ENCODE peak calls at places on chromosomes 4 and X, in six cellular contexts. One of them, this sample, is unnamed.

GRCh38 chr4:15691346-15692140 is 9.9 kb downstream of the FAM200B start:
- DNase-seq in heart left ventricle: no peak
- DNase-seq in uterus: no peak
- DNase-seq in endothelial cell of umbilical vein: peak
- DNase-seq in ovary: no peak
- DNase-seq in right cardiac atrium: no peak
- DNase-seq in this sample: no peak

GRCh38 chrX:115030635-115031034 is 13.2 kb upstream of the IL13RA2 start:
- DNase-seq in heart left ventricle: peak
- DNase-seq in uterus: no peak
- DNase-seq in endothelial cell of umbilical vein: no peak
- DNase-seq in ovary: no peak
- DNase-seq in right cardiac atrium: no peak
- DNase-seq in this sample: no peak

GRCh38 chr4:83851261-83852084 is 315.6 kb downstream of the GPAT3 start:
- DNase-seq in heart left ventricle: no peak
- DNase-seq in uterus: no peak
- DNase-seq in endothelial cell of umbilical vein: no peak
- DNase-seq in ovary: no peak
- DNase-seq in right cardiac atrium: no peak
- DNase-seq in this sample: no peak

GRCh38 chr4:14431155-14432134 is 570.8 kb upstream of the CPEB2 start:
- DNase-seq in heart left ventricle: peak
- DNase-seq in uterus: no peak
- DNase-seq in endothelial cell of umbilical vein: no peak
- DNase-seq in ovary: no peak
- DNase-seq in right cardiac atrium: no peak
- DNase-seq in this sample: no peak

GRCh38 chrX:119410027-119410819 is 11.1 kb downstream of the SLC25A43 start:
- DNase-seq in heart left ventricle: no peak
- DNase-seq in uterus: peak
- DNase-seq in endothelial cell of umbilical vein: no peak
- DNase-seq in ovary: peak
- DNase-seq in right cardiac atrium: no peak
- DNase-seq in this sample: peak

GRCh38 chrX:13903405-13903804 is 86.5 kb upstream of the GPM6B start:
- DNase-seq in heart left ventricle: no peak
- DNase-seq in uterus: no peak
- DNase-seq in endothelial cell of umbilical vein: no peak
- DNase-seq in ovary: no peak
- DNase-seq in right cardiac atrium: no peak
- DNase-seq in this sample: no peak

GRCh38 chr4:6250235-6250983 is 19.2 kb upstream of the WFS1 start:
- DNase-seq in heart left ventricle: no peak
- DNase-seq in uterus: no peak
- DNase-seq in endothelial cell of umbilical vein: peak
- DNase-seq in ovary: no peak
- DNase-seq in right cardiac atrium: no peak
- DNase-seq in this sample: no peak

GRCh38 chrX:46326161-46326560 is 219.1 kb downstream of the ZNF674 start:
- DNase-seq in heart left ventricle: no peak
- DNase-seq in uterus: no peak
- DNase-seq in endothelial cell of umbilical vein: peak
- DNase-seq in ovary: no peak
- DNase-seq in right cardiac atrium: no peak
- DNase-seq in this sample: no peak

GRCh38 chr4:156638925-156639605 is 332.5 kb downstream of the PDGFC start:
- DNase-seq in heart left ventricle: no peak
- DNase-seq in uterus: no peak
- DNase-seq in endothelial cell of umbilical vein: no peak
- DNase-seq in ovary: no peak
- DNase-seq in right cardiac atrium: peak
- DNase-seq in this sample: no peak

GRCh38 chr4:168589154-168589553 is 92.3 kb downstream of the PALLD start:
- DNase-seq in heart left ventricle: no peak
- DNase-seq in uterus: peak
- DNase-seq in endothelial cell of umbilical vein: peak
- DNase-seq in ovary: no peak
- DNase-seq in right cardiac atrium: no peak
- DNase-seq in this sample: no peak

GRCh38 chr4:64911846-64912245 is 502.6 kb upstream of the TECRL start:
- DNase-seq in heart left ventricle: no peak
- DNase-seq in uterus: no peak
- DNase-seq in endothelial cell of umbilical vein: no peak
- DNase-seq in ovary: no peak
- DNase-seq in right cardiac atrium: no peak
- DNase-seq in this sample: no peak

GRCh38 chrX:135522132-135522530 is 1.7 kb downstream of the INTS6L start:
- DNase-seq in heart left ventricle: no peak
- DNase-seq in uterus: no peak
- DNase-seq in endothelial cell of umbilical vein: no peak
- DNase-seq in ovary: no peak
- DNase-seq in right cardiac atrium: no peak
- DNase-seq in this sample: no peak

GRCh38 chr4:41991916-41992767 is 1.8 kb downstream of the SLC30A9 start:
- DNase-seq in heart left ventricle: no peak
- DNase-seq in uterus: no peak
- DNase-seq in endothelial cell of umbilical vein: no peak
- DNase-seq in ovary: no peak
- DNase-seq in right cardiac atrium: no peak
- DNase-seq in this sample: no peak
- H3K4me3 ChIP-seq in heart left ventricle: no peak
- H3K4me3 ChIP-seq in uterus: no peak
- H3K4me3 ChIP-seq in endothelial cell of umbilical vein: no peak
- H3K4me3 ChIP-seq in ovary: no peak
- H3K4me3 ChIP-seq in right cardiac atrium: no peak
- H3K4me3 ChIP-seq in this sample: no peak

GRCh38 chrX:72128183-72128834 is 3.4 kb downstream of the RTL5 start:
- DNase-seq in heart left ventricle: no peak
- DNase-seq in uterus: no peak
- DNase-seq in endothelial cell of umbilical vein: no peak
- DNase-seq in ovary: no peak
- DNase-seq in right cardiac atrium: no peak
- DNase-seq in this sample: no peak
- H3K4me3 ChIP-seq in heart left ventricle: no peak
- H3K4me3 ChIP-seq in uterus: no peak
- H3K4me3 ChIP-seq in endothelial cell of umbilical vein: no peak
- H3K4me3 ChIP-seq in ovary: no peak
- H3K4me3 ChIP-seq in right cardiac atrium: no peak
- H3K4me3 ChIP-seq in this sample: no peak

GRCh38 chr4:27049101-27049829 is 188.6 kb downstream of the STIM2 start:
- DNase-seq in heart left ventricle: no peak
- DNase-seq in uterus: no peak
- DNase-seq in endothelial cell of umbilical vein: no peak
- DNase-seq in ovary: no peak
- DNase-seq in right cardiac atrium: no peak
- DNase-seq in this sample: no peak
- H3K4me3 ChIP-seq in heart left ventricle: no peak
- H3K4me3 ChIP-seq in uterus: no peak
- H3K4me3 ChIP-seq in endothelial cell of umbilical vein: no peak
- H3K4me3 ChIP-seq in ovary: no peak
- H3K4me3 ChIP-seq in right cardiac atrium: no peak
- H3K4me3 ChIP-seq in this sample: no peak

DNA sequence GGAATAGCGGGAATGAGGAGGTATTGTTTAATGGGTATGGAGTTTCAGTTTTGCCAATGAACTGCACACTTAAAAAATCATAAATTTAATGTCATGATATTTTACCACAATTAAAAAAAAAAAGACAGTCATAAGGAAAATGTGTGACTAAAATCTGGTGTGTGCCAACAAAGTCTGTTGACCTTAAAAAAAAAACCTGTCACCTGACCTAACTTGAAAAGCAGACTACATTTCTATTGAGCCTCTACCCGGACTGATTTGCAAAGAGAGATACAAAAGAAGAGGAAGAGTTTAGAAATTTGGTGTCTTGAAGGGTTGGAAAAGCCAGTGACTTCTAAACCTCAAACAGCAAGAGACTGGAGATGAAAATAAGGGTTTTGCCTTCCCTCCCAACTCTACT is 48.4 kb downstream of the TMEM150C start:
- DNase-seq in heart left ventricle: no peak
- DNase-seq in uterus: no peak
- DNase-seq in endothelial cell of umbilical vein: no peak
- DNase-seq in ovary: no peak
- DNase-seq in right cardiac atrium: no peak
- DNase-seq in this sample: no peak
- H3K4me3 ChIP-seq in heart left ventricle: no peak
- H3K4me3 ChIP-seq in uterus: no peak
- H3K4me3 ChIP-seq in endothelial cell of umbilical vein: no peak
- H3K4me3 ChIP-seq in ovary: no peak
- H3K4me3 ChIP-seq in right cardiac atrium: no peak
- H3K4me3 ChIP-seq in this sample: no peak

DNA sequence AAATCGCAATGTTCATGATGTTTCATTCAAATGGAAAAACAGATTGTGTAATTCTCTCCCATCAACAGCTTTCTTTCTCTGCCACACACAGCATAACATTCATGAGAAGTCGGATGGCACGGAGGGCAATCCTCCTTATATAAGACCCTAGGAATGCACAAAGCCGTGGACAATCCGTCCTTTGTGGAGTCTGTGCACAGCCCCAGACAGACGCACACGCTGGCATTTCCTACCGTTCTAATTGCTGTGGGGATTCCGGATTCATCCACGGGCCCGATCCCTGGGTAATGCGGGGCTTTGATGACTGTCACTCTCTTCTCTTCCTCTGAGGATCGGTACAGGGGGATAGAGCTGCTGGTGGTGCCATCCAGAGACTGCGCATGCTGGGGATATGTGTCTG is 121.9 kb upstream of the PDLIM3 start:
- DNase-seq in heart left ventricle: no peak
- DNase-seq in uterus: no peak
- DNase-seq in endothelial cell of umbilical vein: no peak
- DNase-seq in ovary: no peak
- DNase-seq in right cardiac atrium: peak
- DNase-seq in this sample: no peak
- H3K4me3 ChIP-seq in heart left ventricle: no peak
- H3K4me3 ChIP-seq in uterus: no peak
- H3K4me3 ChIP-seq in endothelial cell of umbilical vein: no peak
- H3K4me3 ChIP-seq in ovary: no peak
- H3K4me3 ChIP-seq in right cardiac atrium: no peak
- H3K4me3 ChIP-seq in this sample: no peak

This sample was measured in testis.